ENCODE peak calls at places on chromosomes 1 and 21, in nine cellular contexts. L is activated T-cell treated with anti-CD3 and anti-CD28 coated beads, Interleukin-2, amount 50 U/mL, for 72 hours; Q is effector memory CD4-positive, alpha-beta T cell; I is ureter; O is H9; B is epithelial cell of esophagus; J is fibroblast of pulmonary artery; E is astrocyte of the cerebellum; K is NCI-H1092. D is an unnamed sample.

GRCh38 chr1:116128669-116129068 is 17.5 kb downstream of the MAB21L3 start:
- DNase-seq in L (peak; percentile 84), Q (no peak), I (no peak), O (no peak), B (no peak), J (no peak), E (no peak), K (no peak), D (no peak)

GRCh38 chr1:29760165-29760564 is 523.8 kb downstream of the PTPRU start:
- DNase-seq in L (no peak), Q (no peak), I (no peak), O (no peak), B (no peak), J (no peak), E (no peak), K (no peak), D (no peak)

GRCh38 chr1:9888886-9889285 is 21.2 kb downstream of the CTNNBIP1 start:
- DNase-seq in L (no peak), Q (no peak), I (no peak), O (no peak), B (no peak), J (no peak), E (no peak), K (no peak), D (no peak)

GRCh38 chr21:45575993-45576837 is 34.0 kb upstream of the SLC19A1 start:
- DNase-seq in L (no peak), Q (no peak), I (peak; percentile 42), O (no peak), B (no peak), J (no peak), E (no peak), K (no peak), D (no peak)

GRCh38 chr1:229664133-229664689 is 38.2 kb downstream of the URB2 start:
- DNase-seq in L (peak; percentile 93), Q (peak; percentile 55), I (no peak), O (no peak), B (peak; percentile 93), J (peak; percentile 71), E (no peak), K (no peak), D (no peak)

GRCh38 chr1:174990382-174990999 is 9.3 kb upstream of the CACYBP start:
- DNase-seq in L (no peak), Q (no peak), I (no peak), O (no peak), B (peak; percentile 16), J (peak; percentile 27), E (no peak), K (no peak), D (no peak)

GRCh38 chr1:212186427-212187207 is 98.6 kb upstream of the PPP2R5A start:
- DNase-seq in L (no peak), Q (no peak), I (no peak), O (no peak), B (peak; percentile 45), J (peak; percentile 24), E (no peak), K (no peak), D (no peak)

GRCh38 chr21:32481875-32482408 is 69.4 kb downstream of the EVA1C start:
- DNase-seq in L (no peak), Q (no peak), I (no peak), O (no peak), B (peak; percentile 38), J (no peak), E (no peak), K (no peak), D (no peak)

GRCh38 chr1:158932171-158932570 is 819 bp downstream of the PYHIN1 start:
- DNase-seq in L (no peak), Q (no peak), I (no peak), O (no peak), B (peak; percentile 57), J (no peak), E (no peak), K (no peak), D (no peak)

GRCh38 chr1:9561429-9561828 is 22.2 kb downstream of the SLC25A33 start:
- DNase-seq in L (no peak), Q (no peak), I (no peak), O (no peak), B (peak; percentile 94), J (peak; percentile 97), E (peak; percentile 96), K (peak; percentile 29), D (no peak)

GRCh38 chr1:87325982-87326738 is 2.5 kb upstream of the LMO4 start:
- DNase-seq in L (peak; percentile 43), Q (no peak), I (peak; percentile 65), O (peak; percentile 40), B (peak; percentile 71), J (peak; percentile 73), E (peak; percentile 49), K (peak; percentile 41), D (no peak)

GRCh38 chr1:118151312-118151937 is 33.6 kb downstream of the SPAG17 start:
- DNase-seq in L (peak; percentile 29), Q (no peak), I (peak; percentile 49), O (peak; percentile 46), B (peak; percentile 67), J (peak; percentile 77), E (peak; percentile 60), K (peak; percentile 18), D (no peak)

GRCh38 chr1:109789771-109790170 is 26.0 kb upstream of the EPS8L3 start:
- DNase-seq in L (no peak), Q (no peak), I (peak; percentile 32), O (peak; percentile 18), B (no peak), J (no peak), E (no peak), K (no peak), D (peak; percentile 37)

GRCh38 chr21:21232320-21232719 is 234.1 kb downstream of the NCAM2 start:
- DNase-seq in L (no peak), Q (no peak), I (no peak), O (no peak), B (peak; percentile 1), J (peak; percentile 84), E (peak; percentile 53), K (peak; percentile 1), D (no peak)

GRCh38 chr1:91872560-91873081 is 13.3 kb downstream of the TGFBR3 start:
- DNase-seq in L (peak; percentile 47), Q (no peak), I (peak; percentile 60), O (no peak), B (peak; percentile 73), J (no peak), E (no peak), K (no peak), D (no peak)

GRCh38 chr1:95168638-95169411 is 51.7 kb downstream of the TLCD4 start:
- DNase-seq in L (no peak), Q (no peak), I (no peak), O (no peak), B (no peak), J (no peak), E (no peak), K (no peak), D (no peak)

GRCh38 chr1:109891930-109892329 is 18.7 kb upstream of the CSF1 start:
- DNase-seq in L (no peak), Q (no peak), I (no peak), O (no peak), B (no peak), J (no peak), E (no peak), K (no peak), D (no peak)

GRCh38 chr1:223474804-223475203 is 81.6 kb downstream of the CCDC185 start:
- DNase-seq in L (peak; percentile 17), Q (no peak), I (peak; percentile 17), O (no peak), B (no peak), J (no peak), E (no peak), K (no peak), D (no peak)

GRCh38 chr21:15208787-15209186 is 144.0 kb upstream of the NRIP1 start:
- DNase-seq in L (no peak), Q (no peak), I (no peak), O (no peak), B (peak; percentile 36), J (no peak), E (no peak), K (no peak), D (no peak)

GRCh38 chr1:160255761-160256300 is 6.5 kb downstream of the DCAF8 start:
- DNase-seq in L (no peak), Q (no peak), I (no peak), O (no peak), B (no peak), J (no peak), E (no peak), K (no peak), D (no peak)

GRCh38 chr1:36419569-36419968 is 21.9 kb upstream of the LSM10 start:
- DNase-seq in L (no peak), Q (no peak), I (no peak), O (no peak), B (no peak), J (no peak), E (no peak), K (no peak), D (no peak)

GRCh38 chr1:155975375-155976061 is 2.8 kb downstream of the ARHGEF2 start:
- DNase-seq in L (no peak), Q (no peak), I (no peak), O (no peak), B (no peak), J (no peak), E (no peak), K (no peak), D (no peak)

GRCh38 chr1:160646711-160647328 is at the start of gene SLAMF1:
- DNase-seq in L (peak; percentile 45), Q (peak; percentile 25), I (no peak), O (no peak), B (no peak), J (no peak), E (no peak), K (no peak), D (no peak)

GRCh38 chr21:32061755-32062154 is 188.9 kb downstream of the HUNK start:
- DNase-seq in L (no peak), Q (no peak), I (no peak), O (no peak), B (no peak), J (no peak), E (no peak), K (no peak), D (no peak)

GRCh38 chr1:104195395-104195794 is 445.7 kb downstream of the AMY1C start:
- DNase-seq in L (no peak), Q (no peak), I (no peak), O (no peak), B (peak; percentile 64), J (no peak), E (no peak), K (no peak), D (no peak)